ENCODE peak calls at places on chromosome 1, in eight cellular contexts. One of them, this sample, is unnamed.

GRCh38 chr1:204314209-204314892 is 45.4 kb downstream of the PLEKHA6 start:
- DNase-seq in activated CD4-positive, alpha-beta T cell treated with anti-CD3 and anti-CD28 coated beads, Interleukin-2, amount 50 U/mL, for 4 hours: no peak
- DNase-seq in mesendoderm: peak
- DNase-seq in activated T-cell treated with anti-CD3 and anti-CD28 coated beads for 1 hour: no peak
- DNase-seq in foreskin fibroblast: no peak
- DNase-seq in mucosa of descending colon: no peak
- DNase-seq in CD8-positive, alpha-beta T cell: no peak
- DNase-seq in GM04504: no peak
- DNase-seq in this sample: no peak

GRCh38 chr1:213622365-213623087 is 365.2 kb upstream of the PROX1 start:
- DNase-seq in activated CD4-positive, alpha-beta T cell treated with anti-CD3 and anti-CD28 coated beads, Interleukin-2, amount 50 U/mL, for 4 hours: no peak
- DNase-seq in mesendoderm: no peak
- DNase-seq in activated T-cell treated with anti-CD3 and anti-CD28 coated beads for 1 hour: no peak
- DNase-seq in foreskin fibroblast: no peak
- DNase-seq in mucosa of descending colon: no peak
- DNase-seq in CD8-positive, alpha-beta T cell: no peak
- DNase-seq in GM04504: no peak
- DNase-seq in this sample: no peak

GRCh38 chr1:7432102-7432895 is 338.8 kb upstream of the VAMP3 start:
- DNase-seq in activated CD4-positive, alpha-beta T cell treated with anti-CD3 and anti-CD28 coated beads, Interleukin-2, amount 50 U/mL, for 4 hours: no peak
- DNase-seq in mesendoderm: no peak
- DNase-seq in activated T-cell treated with anti-CD3 and anti-CD28 coated beads for 1 hour: no peak
- DNase-seq in foreskin fibroblast: no peak
- DNase-seq in mucosa of descending colon: no peak
- DNase-seq in CD8-positive, alpha-beta T cell: no peak
- DNase-seq in GM04504: no peak
- DNase-seq in this sample: no peak

GRCh38 chr1:33306561-33307493 is 14.1 kb downstream of the A3GALT2 start:
- DNase-seq in activated CD4-positive, alpha-beta T cell treated with anti-CD3 and anti-CD28 coated beads, Interleukin-2, amount 50 U/mL, for 4 hours: no peak
- DNase-seq in mesendoderm: no peak
- DNase-seq in activated T-cell treated with anti-CD3 and anti-CD28 coated beads for 1 hour: no peak
- DNase-seq in foreskin fibroblast: no peak
- DNase-seq in mucosa of descending colon: no peak
- DNase-seq in CD8-positive, alpha-beta T cell: no peak
- DNase-seq in GM04504: no peak
- DNase-seq in this sample: no peak

GRCh38 chr1:111334169-111334568 is 43.5 kb downstream of the CHIA start:
- DNase-seq in activated CD4-positive, alpha-beta T cell treated with anti-CD3 and anti-CD28 coated beads, Interleukin-2, amount 50 U/mL, for 4 hours: peak
- DNase-seq in mesendoderm: peak
- DNase-seq in activated T-cell treated with anti-CD3 and anti-CD28 coated beads for 1 hour: peak
- DNase-seq in foreskin fibroblast: peak
- DNase-seq in mucosa of descending colon: no peak
- DNase-seq in CD8-positive, alpha-beta T cell: peak
- DNase-seq in GM04504: peak
- DNase-seq in this sample: peak

GRCh38 chr1:41626616-41627375 is 142.3 kb upstream of the EDN2 start:
- DNase-seq in activated CD4-positive, alpha-beta T cell treated with anti-CD3 and anti-CD28 coated beads, Interleukin-2, amount 50 U/mL, for 4 hours: peak
- DNase-seq in mesendoderm: no peak
- DNase-seq in activated T-cell treated with anti-CD3 and anti-CD28 coated beads for 1 hour: no peak
- DNase-seq in foreskin fibroblast: peak
- DNase-seq in mucosa of descending colon: no peak
- DNase-seq in CD8-positive, alpha-beta T cell: no peak
- DNase-seq in GM04504: no peak
- DNase-seq in this sample: no peak

GRCh38 chr1:224690576-224690975 is 74.5 kb downstream of the CNIH3 start:
- DNase-seq in activated CD4-positive, alpha-beta T cell treated with anti-CD3 and anti-CD28 coated beads, Interleukin-2, amount 50 U/mL, for 4 hours: no peak
- DNase-seq in mesendoderm: no peak
- DNase-seq in activated T-cell treated with anti-CD3 and anti-CD28 coated beads for 1 hour: no peak
- DNase-seq in foreskin fibroblast: no peak
- DNase-seq in mucosa of descending colon: no peak
- DNase-seq in CD8-positive, alpha-beta T cell: no peak
- DNase-seq in GM04504: no peak
- DNase-seq in this sample: no peak

GRCh38 chr1:155277896-155278688 is 829 bp downstream of the HCN3 start:
- DNase-seq in activated CD4-positive, alpha-beta T cell treated with anti-CD3 and anti-CD28 coated beads, Interleukin-2, amount 50 U/mL, for 4 hours: peak
- DNase-seq in mesendoderm: peak
- DNase-seq in activated T-cell treated with anti-CD3 and anti-CD28 coated beads for 1 hour: peak
- DNase-seq in foreskin fibroblast: no peak
- DNase-seq in mucosa of descending colon: peak
- DNase-seq in CD8-positive, alpha-beta T cell: peak
- DNase-seq in GM04504: no peak
- DNase-seq in this sample: no peak

GRCh38 chr1:248752119-248752931 is 3.2 kb downstream of the LYPD8 start:
- DNase-seq in activated CD4-positive, alpha-beta T cell treated with anti-CD3 and anti-CD28 coated beads, Interleukin-2, amount 50 U/mL, for 4 hours: no peak
- DNase-seq in mesendoderm: peak
- DNase-seq in activated T-cell treated with anti-CD3 and anti-CD28 coated beads for 1 hour: no peak
- DNase-seq in foreskin fibroblast: no peak
- DNase-seq in mucosa of descending colon: no peak
- DNase-seq in CD8-positive, alpha-beta T cell: no peak
- DNase-seq in GM04504: no peak
- DNase-seq in this sample: no peak

GRCh38 chr1:204255225-204255624 is 41.4 kb upstream of the GOLT1A start:
- DNase-seq in activated CD4-positive, alpha-beta T cell treated with anti-CD3 and anti-CD28 coated beads, Interleukin-2, amount 50 U/mL, for 4 hours: no peak
- DNase-seq in mesendoderm: peak
- DNase-seq in activated T-cell treated with anti-CD3 and anti-CD28 coated beads for 1 hour: no peak
- DNase-seq in foreskin fibroblast: no peak
- DNase-seq in mucosa of descending colon: no peak
- DNase-seq in CD8-positive, alpha-beta T cell: no peak
- DNase-seq in GM04504: no peak
- DNase-seq in this sample: no peak

GRCh38 chr1:39158330-39159086 is 46.0 kb upstream of the MACF1 start:
- DNase-seq in activated CD4-positive, alpha-beta T cell treated with anti-CD3 and anti-CD28 coated beads, Interleukin-2, amount 50 U/mL, for 4 hours: no peak
- DNase-seq in mesendoderm: peak
- DNase-seq in activated T-cell treated with anti-CD3 and anti-CD28 coated beads for 1 hour: no peak
- DNase-seq in foreskin fibroblast: no peak
- DNase-seq in mucosa of descending colon: peak
- DNase-seq in CD8-positive, alpha-beta T cell: no peak
- DNase-seq in GM04504: no peak
- DNase-seq in this sample: no peak

GRCh38 chr1:161506336-161507223 is 1.3 kb downstream of the FCGR2A start:
- DNase-seq in activated CD4-positive, alpha-beta T cell treated with anti-CD3 and anti-CD28 coated beads, Interleukin-2, amount 50 U/mL, for 4 hours: no peak
- DNase-seq in mesendoderm: no peak
- DNase-seq in activated T-cell treated with anti-CD3 and anti-CD28 coated beads for 1 hour: no peak
- DNase-seq in foreskin fibroblast: no peak
- DNase-seq in mucosa of descending colon: no peak
- DNase-seq in CD8-positive, alpha-beta T cell: no peak
- DNase-seq in GM04504: no peak
- DNase-seq in this sample: no peak

GRCh38 chr1:198651685-198652400 is 13.0 kb downstream of the PTPRC start:
- DNase-seq in activated CD4-positive, alpha-beta T cell treated with anti-CD3 and anti-CD28 coated beads, Interleukin-2, amount 50 U/mL, for 4 hours: no peak
- DNase-seq in mesendoderm: no peak
- DNase-seq in activated T-cell treated with anti-CD3 and anti-CD28 coated beads for 1 hour: no peak
- DNase-seq in foreskin fibroblast: no peak
- DNase-seq in mucosa of descending colon: no peak
- DNase-seq in CD8-positive, alpha-beta T cell: no peak
- DNase-seq in GM04504: no peak
- DNase-seq in this sample: no peak

GRCh38 chr1:214850432-214851010 is 232.0 kb upstream of the KCNK2 start:
- DNase-seq in activated CD4-positive, alpha-beta T cell treated with anti-CD3 and anti-CD28 coated beads, Interleukin-2, amount 50 U/mL, for 4 hours: no peak
- DNase-seq in mesendoderm: no peak
- DNase-seq in activated T-cell treated with anti-CD3 and anti-CD28 coated beads for 1 hour: no peak
- DNase-seq in foreskin fibroblast: no peak
- DNase-seq in mucosa of descending colon: no peak
- DNase-seq in CD8-positive, alpha-beta T cell: no peak
- DNase-seq in GM04504: no peak
- DNase-seq in this sample: no peak

GRCh38 chr1:154198756-154199562 is 7.1 kb upstream of the TPM3 start:
- DNase-seq in activated CD4-positive, alpha-beta T cell treated with anti-CD3 and anti-CD28 coated beads, Interleukin-2, amount 50 U/mL, for 4 hours: peak
- DNase-seq in mesendoderm: peak
- DNase-seq in activated T-cell treated with anti-CD3 and anti-CD28 coated beads for 1 hour: no peak
- DNase-seq in foreskin fibroblast: peak
- DNase-seq in mucosa of descending colon: no peak
- DNase-seq in CD8-positive, alpha-beta T cell: no peak
- DNase-seq in GM04504: no peak
- DNase-seq in this sample: peak

GRCh38 chr1:24486296-24487065 is 16.2 kb upstream of the RCAN3 start:
- DNase-seq in activated CD4-positive, alpha-beta T cell treated with anti-CD3 and anti-CD28 coated beads, Interleukin-2, amount 50 U/mL, for 4 hours: no peak
- DNase-seq in mesendoderm: no peak
- DNase-seq in activated T-cell treated with anti-CD3 and anti-CD28 coated beads for 1 hour: peak
- DNase-seq in foreskin fibroblast: no peak
- DNase-seq in mucosa of descending colon: no peak
- DNase-seq in CD8-positive, alpha-beta T cell: peak
- DNase-seq in GM04504: no peak
- DNase-seq in this sample: no peak